ENCODE peak calls at places on chromosomes 4 and X, in six cellular contexts. G, K, H, E, A and X are unnamed samples.

GRCh38 chr4:57055873-57056272 is 54.3 kb downstream of the IGFBP7 start:
- DNase-seq in G (no peak), K (no peak), H (no peak), E (peak; percentile 64), A (no peak), X (no peak)

GRCh38 chr4:176792348-176793059 is at the start of gene VEGFC:
- DNase-seq in G (peak; percentile 72), K (peak; percentile 72), H (no peak), E (peak; percentile 79), A (no peak), X (no peak)

GRCh38 chr4:98746530-98746929 is 88.1 kb upstream of the TSPAN5 start:
- DNase-seq in G (peak; percentile 15), K (no peak), H (peak; percentile 25), E (no peak), A (no peak), X (peak; percentile 28)

GRCh38 chrX:4674028-4674782 is 960.8 kb upstream of the PRKX start:
- DNase-seq in G (no peak), K (no peak), H (no peak), E (no peak), A (no peak), X (no peak)

GRCh38 chr4:70703695-70704332 is 15.5 kb downstream of the UTP3 start:
- DNase-seq in G (peak; percentile 35), K (no peak), H (no peak), E (no peak), A (no peak), X (peak; percentile 70)

GRCh38 chr4:138310498-138310897 is 68.3 kb upstream of the SLC7A11 start:
- DNase-seq in G (peak; percentile 49), K (no peak), H (no peak), E (no peak), A (no peak), X (peak; percentile 36)

GRCh38 chr4:41413670-41414069 is 124.3 kb upstream of the LIMCH1 start:
- DNase-seq in G (no peak), K (peak; percentile 33), H (no peak), E (no peak), A (no peak), X (peak; percentile 64)

GRCh38 chr4:7158081-7158750 is 34.1 kb upstream of the SORCS2 start:
- DNase-seq in G (no peak), K (no peak), H (no peak), E (no peak), A (no peak), X (no peak)

GRCh38 chrX:1212532-1212931 is at the start of gene CRLF2:
- DNase-seq in G (no peak), K (peak; percentile 37), H (peak; percentile 37), E (no peak), A (no peak), X (no peak)

GRCh38 chr4:125736057-125736456 is 421.3 kb downstream of the FAT4 start:
- DNase-seq in G (peak; percentile 69), K (no peak), H (no peak), E (peak; percentile 4), A (no peak), X (peak; percentile 30)

GRCh38 chr4:100284302-100284701 is 94.0 kb upstream of the DDIT4L start:
- DNase-seq in G (no peak), K (no peak), H (no peak), E (no peak), A (no peak), X (no peak)

GRCh38 chr4:119209077-119209476 is 3.4 kb upstream of the USP53 start:
- DNase-seq in G (peak; percentile 93), K (no peak), H (no peak), E (no peak), A (no peak), X (peak; percentile 89)

GRCh38 chr4:99606716-99607115 is 32.1 kb downstream of the MTTP start:
- DNase-seq in G (no peak), K (no peak), H (no peak), E (no peak), A (no peak), X (no peak)

GRCh38 chr4:138235419-138235952 is 6.7 kb downstream of the SLC7A11 start:
- DNase-seq in G (peak; percentile 96), K (no peak), H (no peak), E (peak; percentile 8), A (no peak), X (peak; percentile 92)

GRCh38 chr4:110198472-110199419 is at the start of gene ELOVL6:
- DNase-seq in G (peak; percentile 83), K (peak; percentile 47), H (no peak), E (peak; percentile 77), A (peak; percentile 31), X (peak; percentile 68)

GRCh38 chrX:153476628-153477027 is 6.3 kb upstream of the HAUS7 start:
- DNase-seq in G (peak; percentile 56), K (no peak), H (no peak), E (peak; percentile 71), A (no peak), X (peak; percentile 53)

GRCh38 chr4:83074086-83074704 is 39.2 kb downstream of the COPS4 start:
- DNase-seq in G (peak; percentile 93), K (peak; percentile 89), H (peak; percentile 96), E (peak; percentile 56), A (no peak), X (peak; percentile 67)

GRCh38 chrX:48071986-48072605 is 656 bp upstream of the ZNF630 start:
- DNase-seq in G (no peak), K (no peak), H (no peak), E (no peak), A (no peak), X (no peak)

GRCh38 chr4:128635939-128636551 is 173.5 kb upstream of the JADE1 start:
- DNase-seq in G (peak; percentile 6), K (no peak), H (no peak), E (no peak), A (no peak), X (peak; percentile 33)

GRCh38 chr4:184444215-184444952 is 30.0 kb downstream of the IRF2 start:
- DNase-seq in G (peak; percentile 33), K (no peak), H (no peak), E (no peak), A (no peak), X (peak; percentile 91)

GRCh38 chrX:84248226-84248625 is 60.2 kb upstream of the RPS6KA6 start:
- DNase-seq in G (peak; percentile 25), K (no peak), H (no peak), E (no peak), A (no peak), X (peak; percentile 74)